ENCODE peak calls at places on chromosomes 16 and 17, in nine cellular contexts. One of them, this sample, is unnamed.

GRCh38 chr17:45148183-45149036 is at the start of gene HEXIM1:
- DNase-seq in A549: peak
- DNase-seq in iPS DF 6.9: peak
- DNase-seq in tibial artery: peak
- DNase-seq in cardiac muscle cell: peak
- DNase-seq in GM23338: peak
- DNase-seq in SK-N-SH: peak
- DNase-seq in HCT116: peak
- DNase-seq in neural progenitor cell: peak
- DNase-seq in this sample: peak

GRCh38 chr17:57603978-57604377 is 141.1 kb downstream of the CCDC182 start:
- DNase-seq in iPS DF 6.9: no peak
- DNase-seq in HCT116: no peak
- DNase-seq in cardiac muscle cell: no peak
- DNase-seq in SK-N-SH: no peak
- DNase-seq in GM23338: no peak
- DNase-seq in A549: no peak
- DNase-seq in neural progenitor cell: no peak
- DNase-seq in tibial artery: no peak
- DNase-seq in this sample: no peak

GRCh38 chr17:10550014-10550413 is 556 bp upstream of the MYH2 start:
- DNase-seq in iPS DF 6.9: no peak
- DNase-seq in HCT116: no peak
- DNase-seq in GM23338: peak
- DNase-seq in SK-N-SH: no peak
- DNase-seq in A549: no peak
- DNase-seq in tibial artery: no peak
- DNase-seq in cardiac muscle cell: no peak
- DNase-seq in neural progenitor cell: no peak
- DNase-seq in this sample: no peak

GRCh38 chr16:57906385-57907316 is 64.3 kb downstream of the CNGB1 start:
- DNase-seq in SK-N-SH: no peak
- DNase-seq in neural progenitor cell: peak
- DNase-seq in A549: no peak
- DNase-seq in tibial artery: no peak
- DNase-seq in cardiac muscle cell: no peak
- DNase-seq in iPS DF 6.9: no peak
- DNase-seq in HCT116: no peak
- DNase-seq in GM23338: peak
- DNase-seq in this sample: no peak

GRCh38 chr16:79658301-79659001 is 57.9 kb upstream of the MAF start:
- DNase-seq in iPS DF 6.9: no peak
- DNase-seq in cardiac muscle cell: peak
- DNase-seq in A549: peak
- DNase-seq in SK-N-SH: no peak
- DNase-seq in GM23338: no peak
- DNase-seq in tibial artery: no peak
- DNase-seq in HCT116: no peak
- DNase-seq in neural progenitor cell: peak
- DNase-seq in this sample: no peak

GRCh38 chr16:47851026-47851610 is 304.7 kb downstream of the ABCC12 start:
- DNase-seq in cardiac muscle cell: no peak
- DNase-seq in tibial artery: no peak
- DNase-seq in iPS DF 6.9: no peak
- DNase-seq in GM23338: no peak
- DNase-seq in A549: no peak
- DNase-seq in neural progenitor cell: peak
- DNase-seq in SK-N-SH: peak
- DNase-seq in HCT116: no peak
- DNase-seq in this sample: no peak

GRCh38 chr17:50325906-50326305 is 20.0 kb upstream of the XYLT2 start:
- DNase-seq in HCT116: no peak
- DNase-seq in GM23338: no peak
- DNase-seq in A549: no peak
- DNase-seq in tibial artery: no peak
- DNase-seq in SK-N-SH: no peak
- DNase-seq in neural progenitor cell: no peak
- DNase-seq in iPS DF 6.9: no peak
- DNase-seq in cardiac muscle cell: no peak
- DNase-seq in this sample: no peak

GRCh38 chr16:16041196-16041892 is 91.9 kb downstream of the ABCC1 start:
- DNase-seq in neural progenitor cell: peak
- DNase-seq in SK-N-SH: no peak
- DNase-seq in cardiac muscle cell: no peak
- DNase-seq in iPS DF 6.9: peak
- DNase-seq in HCT116: no peak
- DNase-seq in GM23338: peak
- DNase-seq in tibial artery: no peak
- DNase-seq in A549: no peak
- DNase-seq in this sample: no peak

GRCh38 chr17:1162116-1162855 is 17.5 kb downstream of the ABR start:
- DNase-seq in iPS DF 6.9: no peak
- DNase-seq in tibial artery: no peak
- DNase-seq in cardiac muscle cell: no peak
- DNase-seq in SK-N-SH: no peak
- DNase-seq in HCT116: no peak
- DNase-seq in GM23338: no peak
- DNase-seq in A549: no peak
- DNase-seq in neural progenitor cell: no peak
- DNase-seq in this sample: no peak

GRCh38 chr17:16928406-16929280 is 43.3 kb downstream of the TNFRSF13B start:
- DNase-seq in tibial artery: peak
- DNase-seq in GM23338: no peak
- DNase-seq in cardiac muscle cell: no peak
- DNase-seq in neural progenitor cell: no peak
- DNase-seq in SK-N-SH: no peak
- DNase-seq in A549: no peak
- DNase-seq in iPS DF 6.9: no peak
- DNase-seq in HCT116: no peak
- DNase-seq in this sample: peak

GRCh38 chr16:85123891-85124635 is 11.8 kb upstream of the CIBAR2 start:
- DNase-seq in GM23338: peak
- DNase-seq in neural progenitor cell: peak
- DNase-seq in SK-N-SH: no peak
- DNase-seq in tibial artery: peak
- DNase-seq in A549: peak
- DNase-seq in cardiac muscle cell: peak
- DNase-seq in iPS DF 6.9: no peak
- DNase-seq in HCT116: no peak
- DNase-seq in this sample: peak

GRCh38 chr16:86497551-86498021 is 12.7 kb upstream of the FOXF1 start:
- DNase-seq in cardiac muscle cell: no peak
- DNase-seq in GM23338: peak
- DNase-seq in A549: no peak
- DNase-seq in SK-N-SH: no peak
- DNase-seq in neural progenitor cell: peak
- DNase-seq in tibial artery: no peak
- DNase-seq in iPS DF 6.9: no peak
- DNase-seq in HCT116: no peak
- DNase-seq in this sample: peak

GRCh38 chr17:13599808-13600398 is 1.8 kb downstream of the HS3ST3A1 start:
- DNase-seq in GM23338: no peak
- DNase-seq in cardiac muscle cell: no peak
- DNase-seq in A549: no peak
- DNase-seq in tibial artery: no peak
- DNase-seq in SK-N-SH: no peak
- DNase-seq in neural progenitor cell: no peak
- DNase-seq in HCT116: no peak
- DNase-seq in iPS DF 6.9: no peak
- DNase-seq in this sample: no peak
- H3K27ac ChIP-seq in GM23338: no peak
- H3K27ac ChIP-seq in cardiac muscle cell: no peak
- H3K27ac ChIP-seq in A549: no peak
- H3K27ac ChIP-seq in tibial artery: no peak
- H3K27ac ChIP-seq in SK-N-SH: no peak
- H3K27ac ChIP-seq in neural progenitor cell: no peak
- H3K27ac ChIP-seq in HCT116: no peak
- H3K27ac ChIP-seq in iPS DF 6.9: no peak
- H3K27ac ChIP-seq in this sample: peak

GRCh38 chr17:14827394-14827793 is 437.7 kb downstream of the PMP22 start:
- DNase-seq in A549: no peak
- DNase-seq in SK-N-SH: no peak
- DNase-seq in neural progenitor cell: no peak
- DNase-seq in GM23338: no peak
- DNase-seq in iPS DF 6.9: no peak
- DNase-seq in HCT116: no peak
- DNase-seq in cardiac muscle cell: no peak
- DNase-seq in tibial artery: no peak
- DNase-seq in this sample: peak
- H3K4me3 ChIP-seq in A549: no peak
- H3K4me3 ChIP-seq in SK-N-SH: no peak
- H3K4me3 ChIP-seq in neural progenitor cell: no peak
- H3K4me3 ChIP-seq in GM23338: no peak
- H3K4me3 ChIP-seq in iPS DF 6.9: no peak
- H3K4me3 ChIP-seq in HCT116: no peak
- H3K4me3 ChIP-seq in cardiac muscle cell: no peak
- H3K4me3 ChIP-seq in tibial artery: no peak
- H3K4me3 ChIP-seq in this sample: no peak

DNA sequence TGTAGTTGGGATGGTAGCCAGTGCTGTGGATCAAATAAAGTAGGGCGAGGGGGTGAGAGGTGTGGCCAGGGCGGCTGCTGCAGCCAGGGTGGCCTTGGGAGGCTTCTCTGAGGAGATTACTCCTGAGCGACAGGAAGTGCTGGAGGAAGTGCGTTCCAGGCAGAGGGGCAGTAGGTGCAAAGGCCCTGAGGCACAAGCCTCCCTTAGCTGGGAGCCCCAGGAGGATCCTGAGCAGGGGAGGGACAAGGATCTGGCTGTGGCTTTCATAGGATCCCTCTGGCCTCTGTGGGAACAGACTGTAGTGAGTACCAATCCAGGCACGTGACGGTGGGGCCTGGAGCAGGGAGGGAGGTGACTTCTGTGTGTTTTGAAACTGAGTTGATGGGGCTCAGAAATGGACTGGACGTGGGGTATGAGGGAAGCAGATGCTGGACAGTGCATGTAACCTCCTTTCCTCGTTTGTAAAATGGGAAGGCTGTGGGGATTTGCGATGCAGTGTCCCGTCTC is 2.8 kb downstream of the LLGL1 start:
- DNase-seq in cardiac muscle cell: no peak
- DNase-seq in HCT116: no peak
- DNase-seq in GM23338: no peak
- DNase-seq in tibial artery: no peak
- DNase-seq in SK-N-SH: no peak
- DNase-seq in iPS DF 6.9: no peak
- DNase-seq in neural progenitor cell: no peak
- DNase-seq in A549: no peak
- DNase-seq in this sample: no peak
- H3K27ac ChIP-seq in cardiac muscle cell: no peak
- H3K27ac ChIP-seq in HCT116: no peak
- H3K27ac ChIP-seq in GM23338: no peak
- H3K27ac ChIP-seq in tibial artery: no peak
- H3K27ac ChIP-seq in SK-N-SH: no peak
- H3K27ac ChIP-seq in iPS DF 6.9: no peak
- H3K27ac ChIP-seq in neural progenitor cell: no peak
- H3K27ac ChIP-seq in A549: no peak
- H3K27ac ChIP-seq in this sample: no peak

GRCh38 chr17:69335018-69335417 is 8.1 kb upstream of the ABCA5 start:
- DNase-seq in cardiac muscle cell: peak
- DNase-seq in SK-N-SH: peak
- DNase-seq in neural progenitor cell: no peak
- DNase-seq in tibial artery: no peak
- DNase-seq in HCT116: peak
- DNase-seq in GM23338: peak
- DNase-seq in A549: peak
- DNase-seq in iPS DF 6.9: no peak
- DNase-seq in this sample: no peak

GRCh38 chr17:69339937-69340336 is 13.0 kb upstream of the ABCA5 start:
- DNase-seq in neural progenitor cell: no peak
- DNase-seq in iPS DF 6.9: no peak
- DNase-seq in SK-N-SH: no peak
- DNase-seq in cardiac muscle cell: no peak
- DNase-seq in A549: no peak
- DNase-seq in tibial artery: no peak
- DNase-seq in HCT116: no peak
- DNase-seq in GM23338: no peak
- DNase-seq in this sample: no peak

GRCh38 chr17:69336996-69337395 is 10.1 kb upstream of the ABCA5 start:
- DNase-seq in iPS DF 6.9: no peak
- DNase-seq in SK-N-SH: no peak
- DNase-seq in GM23338: no peak
- DNase-seq in neural progenitor cell: no peak
- DNase-seq in A549: no peak
- DNase-seq in HCT116: no peak
- DNase-seq in cardiac muscle cell: no peak
- DNase-seq in tibial artery: no peak
- DNase-seq in this sample: no peak

GRCh38 chr17:69331746-69332145 is 4.8 kb upstream of the ABCA5 start:
- DNase-seq in iPS DF 6.9: no peak
- DNase-seq in cardiac muscle cell: no peak
- DNase-seq in neural progenitor cell: no peak
- DNase-seq in HCT116: no peak
- DNase-seq in A549: no peak
- DNase-seq in SK-N-SH: no peak
- DNase-seq in GM23338: no peak
- DNase-seq in tibial artery: no peak
- DNase-seq in this sample: no peak

GRCh38 chr17:69336580-69336979 is 9.6 kb upstream of the ABCA5 start:
- DNase-seq in SK-N-SH: no peak
- DNase-seq in iPS DF 6.9: no peak
- DNase-seq in tibial artery: no peak
- DNase-seq in neural progenitor cell: no peak
- DNase-seq in HCT116: no peak
- DNase-seq in GM23338: peak
- DNase-seq in A549: no peak
- DNase-seq in cardiac muscle cell: no peak
- DNase-seq in this sample: no peak
- H3K4me3 ChIP-seq in SK-N-SH: no peak
- H3K4me3 ChIP-seq in iPS DF 6.9: no peak
- H3K4me3 ChIP-seq in tibial artery: no peak
- H3K4me3 ChIP-seq in neural progenitor cell: no peak
- H3K4me3 ChIP-seq in HCT116: no peak
- H3K4me3 ChIP-seq in GM23338: no peak
- H3K4me3 ChIP-seq in A549: no peak
- H3K4me3 ChIP-seq in cardiac muscle cell: no peak
- H3K4me3 ChIP-seq in this sample: no peak